ENCODE peak calls at places on chromosomes 1 and 21, in four cellular contexts. G, Z, J and C are unnamed samples.

GRCh38 chr1:219461891-219462528 is 150.9 kb downstream of the ZC3H11B start:
- DNase-seq in G (no peak), Z (no peak), J (no peak), C (no peak)

GRCh38 chr1:172997941-172998361 is 52.8 kb downstream of the TNFSF18 start:
- DNase-seq in G (no peak), Z (no peak), J (no peak), C (no peak)

GRCh38 chr1:198599749-198600148 is 39.1 kb upstream of the PTPRC start:
- DNase-seq in J (no peak), G (no peak), Z (no peak), C (no peak)

GRCh38 chr1:51643362-51643761 is 26.5 kb downstream of the OSBPL9 start:
- DNase-seq in G (no peak), Z (no peak), J (no peak), C (no peak)

GRCh38 chr1:116515702-116516101 is 55.1 kb downstream of the CD58 start:
- DNase-seq in J (no peak), Z (no peak), G (no peak), C (no peak)

GRCh38 chr1:3056641-3057040 is 12.4 kb upstream of the PRDM16 start:
- DNase-seq in G (no peak), J (no peak), Z (no peak), C (no peak)

GRCh38 chr21:44874497-44875331 is 1.2 kb upstream of the PTTG1IP start:
- DNase-seq in G (no peak), J (no peak), Z (peak), C (peak)

GRCh38 chr1:12460911-12461621 is 156.9 kb downstream of the DHRS3 start:
- DNase-seq in J (no peak), G (no peak), Z (no peak), C (no peak)

GRCh38 chr1:10665930-10666850 is 130.3 kb downstream of the CASZ1 start:
- DNase-seq in Z (no peak), J (no peak), G (peak), C (no peak)

GRCh38 chr1:178581351-178581951 is 68.5 kb downstream of the TEX35 start:
- DNase-seq in G (no peak), Z (no peak), J (no peak), C (no peak)

GRCh38 chr21:26437326-26438009 is 135.6 kb downstream of the CYYR1 start:
- DNase-seq in J (no peak), Z (no peak), G (no peak), C (no peak)

GRCh38 chr1:94778808-94779207 is 41.3 kb upstream of the SLC44A3 start:
- DNase-seq in J (no peak), Z (no peak), G (no peak), C (no peak)

GRCh38 chr1:98556521-98557158 is 104.9 kb upstream of the SNX7 start:
- DNase-seq in J (no peak), Z (no peak), G (peak), C (no peak)

GRCh38 chr1:27504588-27505419 is 14.8 kb upstream of the WASF2 start:
- DNase-seq in J (no peak), Z (peak), G (no peak), C (no peak)

GRCh38 chr1:174358786-174359453 is 88.8 kb upstream of the GPR52 start:
- DNase-seq in J (no peak), Z (no peak), G (peak), C (no peak)

GRCh38 chr1:154999651-155000474 is 2.7 kb upstream of the ZBTB7B start:
- DNase-seq in Z (peak), G (peak), J (no peak), C (no peak)

GRCh38 chr1:155125946-155126493 is 1.7 kb upstream of the EFNA1 start:
- DNase-seq in Z (peak), G (peak), J (no peak), C (peak)

GRCh38 chr1:203470240-203470639 is 5.4 kb upstream of the PRELP start:
- DNase-seq in Z (no peak), J (no peak), G (no peak), C (no peak)

GRCh38 chr1:171343727-171344472 is 29.9 kb downstream of the FMO4 start:
- DNase-seq in G (no peak), J (no peak), Z (no peak), C (no peak)

GRCh38 chr21:40548134-40548533 is 298.8 kb downstream of the DSCAM start:
- DNase-seq in J (no peak), Z (no peak), G (no peak), C (no peak)

GRCh38 chr1:192485692-192486436 is 89.7 kb upstream of the RGS1 start:
- DNase-seq in J (no peak), G (peak), Z (no peak), C (no peak)

GRCh38 chr1:98385691-98386090 is 275.8 kb upstream of the SNX7 start:
- DNase-seq in Z (no peak), G (no peak), J (no peak), C (no peak)

GRCh38 chr1:30779294-30780071 is 21.9 kb upstream of the LAPTM5 start:
- DNase-seq in J (peak), Z (peak), G (peak), C (peak)

GRCh38 chr21:42443181-42443785 is 39.6 kb downstream of the UBASH3A start:
- DNase-seq in J (no peak), Z (no peak), G (no peak), C (no peak)

GRCh38 chr21:41751621-41752020 is 15.2 kb downstream of the RIPK4 start:
- DNase-seq in Z (no peak), G (peak), J (no peak), C (no peak)

GRCh38 chr1:213669964-213670691 is 317.6 kb upstream of the PROX1 start:
- DNase-seq in G (peak), J (peak), Z (no peak), C (no peak)

GRCh38 chr1:225813250-225813964 is 3.5 kb downstream of the EPHX1 start:
- DNase-seq in J (no peak), Z (no peak), G (peak), C (no peak)